ENCODE peak calls at places on chromosomes 13 and 19, in eight cellular contexts. T is aorta; K is uterus; P is CD8-positive, alpha-beta memory T cell; G is ascending aorta; M is body of pancreas; J is tibial artery; L is stomach. Z is an unnamed sample. For H3K4me1 and H3K27me3, the result is how much of the 10 kb centered on the place peaks cover.

GRCh38 chr13:94494021-94494420 is 14.5 kb upstream of the DCT start:
- DNase-seq in T (no peak), M (no peak), G (no peak), L (no peak), K (no peak), P (no peak), J (no peak), Z (no peak)

GRCh38 chr19:1041835-1042685 is 2.2 kb downstream of the ABCA7 start:
- DNase-seq in J (peak), K (no peak), L (peak), G (no peak), P (no peak), T (no peak), M (peak), Z (no peak)

GRCh38 chr13:31793246-31793645 is 53.9 kb downstream of the RXFP2 start:
- DNase-seq in M (no peak), P (no peak), J (no peak), T (no peak), G (no peak), K (no peak), L (no peak), Z (no peak)

GRCh38 chr19:32646556-32646955 is 28.4 kb downstream of the ANKRD27 start:
- DNase-seq in P (no peak), L (no peak), T (no peak), J (no peak), G (no peak), M (no peak), K (no peak), Z (no peak)

GRCh38 chr19:45470147-45471081 is 2.6 kb downstream of the FOSB start:
- DNase-seq in M (peak), L (no peak), K (peak), T (peak), P (peak), J (peak), G (peak), Z (peak)

GRCh38 chr13:46094478-46094877 is 10.4 kb downstream of the CPB2 start:
- DNase-seq in M (no peak), P (no peak), G (no peak), K (no peak), L (no peak), T (no peak), J (no peak), Z (no peak)

GRCh38 chr19:35830986-35831385 is 18.3 kb upstream of the PRODH2 start:
- DNase-seq in P (no peak), K (no peak), T (no peak), L (no peak), M (no peak), J (no peak), G (no peak), Z (no peak)

GRCh38 chr19:19459707-19460251 is 54.3 kb downstream of the GATAD2A start:
- DNase-seq in K (no peak), L (peak), J (no peak), G (peak), M (no peak), P (peak), T (peak), Z (peak)

GRCh38 chr13:91101436-91101835 is 246.1 kb upstream of the MIR17HG start:
- DNase-seq in T (no peak), P (no peak), K (no peak), J (no peak), G (no peak), M (no peak), L (no peak), Z (no peak)

GRCh38 chr13:88162076-88162702 is 491.0 kb downstream of the SLITRK5 start:
- DNase-seq in L (no peak), J (no peak), G (no peak), T (no peak), P (no peak), M (no peak), K (no peak), Z (no peak)

GRCh38 chr13:42996584-42996983 is 4.5 kb upstream of the EPSTI1 start:
- DNase-seq in P (no peak), K (no peak), G (no peak), M (no peak), J (no peak), L (no peak), T (no peak), Z (peak)

GRCh38 chr13:80040219-80040976 is 300.5 kb downstream of the SPRY2 start:
- DNase-seq in P (no peak), J (no peak), L (no peak), T (no peak), K (no peak), G (no peak), M (no peak), Z (peak)

GRCh38 chr13:28622286-28622685 is 36.6 kb upstream of the POMP start:
- DNase-seq in G (peak), T (peak), M (no peak), J (peak), L (peak), K (no peak), P (no peak), Z (no peak)

GRCh38 chr19:35297922-35298321 is 6.0 kb downstream of the MAG start:
- DNase-seq in K (no peak), P (no peak), J (no peak), M (no peak), T (no peak), L (no peak), G (no peak), Z (no peak)

GRCh38 chr19:12786149-12786870 is 5.0 kb upstream of the JUNB start:
- DNase-seq in M (peak), L (peak), J (peak), T (peak), P (peak), G (peak), K (no peak), Z (no peak)
- H3K4me1 ChIP-seq in M (half or more), L (half or more), J (half or more), T (under half), P (half or more), G (half or more), K (under half), Z (half or more)

DNA sequence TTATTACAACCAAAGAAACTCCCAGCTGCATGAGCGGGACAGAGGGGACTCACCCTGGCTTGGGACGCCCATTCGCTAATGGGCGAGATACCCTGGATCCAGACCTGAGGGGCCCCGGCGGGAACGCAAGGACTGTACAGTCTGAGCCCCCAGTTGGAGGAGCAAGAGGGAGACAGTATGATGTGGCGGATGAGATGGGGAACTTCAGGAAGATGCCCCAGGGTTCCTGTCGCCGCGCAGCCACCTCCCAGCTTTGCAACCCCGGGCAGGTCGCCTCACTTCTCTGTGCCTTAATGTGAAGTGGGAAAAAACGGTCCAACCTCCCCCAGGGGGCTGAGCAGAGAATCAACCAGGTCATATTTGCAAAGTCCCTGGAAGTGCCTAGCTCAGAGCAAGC is 2.5 kb downstream of the NPAS1 start:
- DNase-seq in G (no peak), J (no peak), P (no peak), L (no peak), K (no peak), T (no peak), M (no peak), Z (no peak)
- H3K4me3 ChIP-seq in G (no peak), J (no peak), P (no peak), L (no peak), K (no peak), T (no peak), M (no peak), Z (no peak)

DNA sequence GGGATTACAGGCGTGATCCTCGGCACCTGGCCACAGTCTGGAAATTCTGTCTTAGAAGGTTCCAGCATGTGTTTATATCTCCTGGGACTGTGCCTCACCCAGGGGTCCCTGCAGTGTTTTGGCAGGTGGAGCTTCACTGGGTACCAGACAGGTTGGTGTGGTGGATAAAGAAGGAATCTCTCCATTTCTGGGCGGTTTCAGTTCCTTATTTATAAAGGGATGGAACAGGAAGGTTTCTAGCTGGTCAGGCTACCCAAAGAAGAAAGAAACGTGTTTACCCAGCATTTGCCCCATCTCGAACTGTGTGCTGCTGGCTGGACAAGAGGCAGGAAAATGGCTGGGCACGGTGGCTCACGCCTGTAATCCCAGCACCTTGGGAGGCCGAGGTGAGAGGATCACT is 9.8 kb downstream of the PNPLA6 start:
- DNase-seq in K (no peak), P (no peak), L (no peak), M (no peak), J (no peak), G (no peak), T (no peak), Z (no peak)
- H3K27me3 ChIP-seq in K (under half), P (under half), L (under half), M (under half), J (under half), G (under half), T (under half), Z (under half)

DNA sequence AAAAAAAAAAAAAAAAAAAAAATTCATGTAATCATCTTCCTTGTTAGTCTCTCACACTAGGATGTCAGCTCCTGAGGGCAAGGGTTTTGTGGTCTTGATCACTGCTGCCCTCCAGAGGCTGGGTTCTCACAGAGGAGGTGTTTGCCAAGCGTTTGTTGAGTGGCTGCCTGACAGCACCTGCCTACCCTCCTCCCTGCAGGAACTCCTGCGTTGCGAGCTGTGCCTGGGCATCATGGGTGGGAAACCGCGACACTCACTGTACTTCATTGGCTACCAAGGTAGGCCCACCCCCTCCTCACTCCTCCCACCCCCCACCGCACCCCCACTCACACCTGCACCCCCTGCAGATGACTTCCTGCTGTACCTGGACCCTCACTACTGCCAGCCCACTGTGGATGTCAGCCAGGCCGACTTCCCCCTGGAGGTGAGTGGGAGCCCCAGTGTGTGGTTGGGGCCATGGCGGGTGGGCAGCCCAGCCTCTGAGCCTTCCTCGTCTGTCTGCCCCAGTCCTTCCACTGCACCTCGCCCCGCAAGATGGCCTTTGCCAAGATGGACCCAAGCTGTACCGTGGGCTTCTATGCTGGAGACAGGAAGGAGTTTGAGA is 8.1 kb downstream of the ATG4D start:
- DNase-seq in T (no peak), J (no peak), G (no peak), K (no peak), L (peak), M (peak), P (peak), Z (peak)
- H3K4me1 ChIP-seq in T (under half), J (under half), G (under half), K (under half), L (under half), M (under half), P (half or more), Z (under half)

DNA sequence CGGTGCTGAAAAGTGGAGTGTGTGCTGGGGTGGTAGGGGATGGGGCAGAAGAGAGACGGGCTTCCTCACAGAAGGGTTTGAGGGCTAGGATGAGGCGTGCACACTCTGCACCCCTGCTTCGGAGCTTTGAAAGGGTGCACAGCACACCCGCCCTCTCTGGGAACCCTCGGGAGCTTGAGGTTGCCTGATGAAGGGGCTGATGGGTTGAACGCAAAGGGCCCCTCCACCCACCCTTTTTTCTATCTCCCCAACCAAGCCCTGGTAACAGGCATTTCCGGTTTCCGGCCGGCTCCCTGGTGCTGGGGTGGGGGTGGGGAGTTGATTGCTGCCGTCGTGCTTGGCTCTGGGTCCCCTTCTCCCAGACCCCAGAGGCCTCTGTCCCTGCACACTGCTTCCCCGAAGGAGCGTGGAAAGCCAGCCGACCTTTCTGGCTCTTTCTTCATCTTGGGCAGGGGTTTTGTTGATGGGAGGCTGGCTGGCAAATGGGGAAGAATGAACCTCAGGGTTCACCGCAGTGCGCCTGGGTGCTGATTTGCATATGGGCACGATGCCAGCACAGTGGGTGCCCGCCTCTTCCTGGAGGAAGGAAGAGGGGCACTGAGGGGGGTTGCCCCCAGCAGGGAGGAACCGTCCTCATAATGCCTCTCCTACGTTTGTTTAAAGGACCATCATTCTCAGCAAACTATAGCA is 29.0 kb downstream of the VAV1 start:
- DNase-seq in M (peak), J (peak), L (peak), K (peak), T (peak), P (peak), G (peak), Z (no peak)
- H3K4me3 ChIP-seq in M (no peak), J (peak), L (peak), K (no peak), T (no peak), P (peak), G (peak), Z (no peak)

DNA sequence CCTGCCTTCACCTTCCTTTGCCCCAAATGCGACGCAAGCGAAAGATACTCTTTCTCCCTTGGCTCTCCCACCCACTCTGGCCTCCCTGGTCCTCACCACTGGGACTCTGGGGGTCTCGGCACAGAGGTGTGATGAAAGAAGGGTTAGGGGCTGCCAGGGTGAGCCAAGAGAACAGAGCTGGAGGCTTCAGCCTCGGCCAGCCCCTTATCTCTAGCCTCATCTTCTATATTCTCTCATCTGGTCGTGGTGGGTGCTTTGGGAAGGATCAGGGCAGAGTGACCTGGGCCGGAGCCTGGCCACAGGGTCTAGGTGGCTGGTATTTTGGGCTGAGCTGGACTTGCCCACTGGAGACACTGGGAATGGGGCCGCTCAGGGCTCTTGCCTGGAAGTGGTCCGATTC is 71.1 kb upstream of the KCTD15 start:
- DNase-seq in M (no peak), K (no peak), T (no peak), L (no peak), G (no peak), J (no peak), P (no peak), Z (no peak)
- H3K27me3 ChIP-seq in M (under half), K (under half), T (under half), L (under half), G (under half), J (under half), P (under half), Z (under half)

DNA sequence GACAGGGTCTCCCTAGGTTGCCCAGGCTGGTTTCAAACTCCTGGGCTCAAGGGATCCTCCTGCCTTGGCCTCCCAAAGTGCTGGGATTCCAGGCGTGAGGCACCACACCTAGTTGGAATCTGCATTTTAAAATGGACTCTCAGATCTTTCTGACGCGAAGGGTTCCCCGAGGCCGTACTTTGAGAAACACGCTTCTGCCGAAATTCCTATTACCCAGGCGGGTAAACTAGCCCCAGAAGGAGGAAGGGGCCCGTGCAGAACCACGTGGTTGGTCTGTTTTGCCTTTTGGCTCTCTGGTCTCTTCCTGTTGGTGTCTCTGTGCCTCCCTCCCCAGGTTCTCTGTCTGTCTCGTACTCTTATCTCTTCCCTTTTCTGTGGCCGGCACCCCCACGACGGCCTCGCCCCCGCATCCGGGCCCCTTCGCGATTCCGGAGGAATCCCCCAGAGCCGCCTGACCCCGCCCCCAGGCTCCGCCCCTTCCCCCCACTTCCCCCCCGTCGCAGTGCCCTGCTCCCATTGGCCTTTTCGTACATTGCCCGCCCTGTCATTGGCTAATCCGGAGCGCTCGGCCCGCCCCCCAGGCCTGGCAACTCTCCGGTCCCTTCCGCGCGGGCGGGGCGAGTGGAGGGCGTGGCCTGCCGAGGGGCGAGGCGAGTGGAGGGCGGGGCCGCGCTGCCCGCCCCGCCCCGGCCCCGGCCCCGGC is at the start of gene TNFAIP8L1:
- DNase-seq in M (peak), K (peak), J (peak), P (peak), L (peak), G (peak), T (peak), Z (peak)
- H3K4me1 ChIP-seq in M (under half), K (under half), J (under half), P (half or more), L (under half), G (under half), T (under half), Z (under half)

GRCh38 chr13:100506600-100507422 is 81.8 kb downstream of the GGACT start:
- DNase-seq in G (no peak), L (no peak), M (no peak), K (no peak), J (no peak), P (no peak), T (no peak), Z (no peak)
- H3K4me3 ChIP-seq in G (no peak), L (no peak), M (no peak), K (no peak), J (no peak), P (no peak), T (no peak), Z (no peak)

DNA sequence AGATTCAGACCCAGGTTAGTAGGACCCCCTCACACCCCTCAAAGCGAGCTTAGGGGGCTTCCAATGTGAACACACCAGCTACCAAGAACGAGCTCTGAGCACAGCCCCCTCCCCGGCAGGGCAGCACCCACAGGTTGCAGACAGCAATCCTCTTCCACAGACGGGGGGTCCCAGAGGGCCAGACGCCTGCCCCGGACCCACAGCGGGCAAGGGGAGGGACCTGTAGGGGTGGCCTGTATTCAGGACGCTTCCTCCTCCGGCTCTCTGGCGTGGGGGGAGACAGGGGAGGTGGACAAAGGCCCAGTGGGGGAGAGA is 4.8 kb downstream of the TTYH1 start:
- DNase-seq in G (no peak), L (no peak), J (no peak), T (no peak), K (no peak), P (no peak), M (no peak), Z (no peak)
- H3K27me3 ChIP-seq in G (under half), L (half or more), J (half or more), T (under half), K (under half), P (under half), M (under half), Z (half or more)

GRCh38 chr13:110273254-110273653 is 33.7 kb downstream of the COL4A1 start:
- DNase-seq in K (no peak), G (peak), T (no peak), P (no peak), J (no peak), L (no peak), M (no peak), Z (no peak)

GRCh38 chr13:110270507-110270906 is 36.5 kb downstream of the COL4A1 start:
- DNase-seq in M (peak), L (no peak), J (no peak), T (no peak), P (no peak), K (no peak), G (no peak), Z (peak)

GRCh38 chr13:110272651-110273050 is 34.3 kb downstream of the COL4A1 start:
- DNase-seq in L (no peak), K (no peak), M (peak), G (no peak), J (no peak), T (no peak), P (no peak), Z (no peak)

GRCh38 chr13:110271313-110271712 is 35.6 kb downstream of the COL4A1 start:
- DNase-seq in M (peak), K (no peak), P (no peak), G (peak), J (no peak), L (no peak), T (no peak), Z (no peak)

DNA sequence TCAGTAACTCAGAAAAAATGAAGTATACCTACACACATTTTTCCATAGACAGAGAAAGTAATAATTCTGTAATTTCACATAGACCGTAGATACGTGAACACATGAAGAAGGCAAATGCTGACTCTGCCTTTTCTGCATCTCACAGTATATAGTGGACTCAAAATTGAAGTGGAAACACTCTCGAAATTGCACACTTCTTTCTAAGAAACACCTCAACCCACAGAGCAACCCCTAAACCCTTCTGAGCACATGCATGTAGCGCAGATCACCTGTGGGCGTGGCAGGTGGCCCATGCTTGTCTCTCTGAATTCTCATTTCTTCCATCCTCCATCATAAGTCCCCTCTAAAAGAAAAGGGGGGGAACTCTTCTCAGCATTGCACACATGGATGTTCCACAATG is 34.7 kb downstream of the COL4A1 start:
- DNase-seq in L (no peak), T (no peak), M (no peak), K (no peak), G (no peak), J (no peak), P (no peak), Z (no peak)
- H3K4me1 ChIP-seq in L (under half), T (under half), M (under half), K (under half), G (under half), J (half or more), P (under half), Z (under half)

Z was measured in SJSA1.